ENCODE peak calls at places on chromosome 22, in ten cellular contexts. One of them, this sample, is unnamed.

GRCh38 chr22:42960146-42960509 is 54.8 kb downstream of the PACSIN2 start:
- DNase-seq in HAP-1: no peak
- DNase-seq in frontal cortex: no peak
- DNase-seq in iPS DF 19.7: no peak
- DNase-seq in neural progenitor cell: no peak
- DNase-seq in GM13977: no peak
- DNase-seq in mesendoderm: no peak
- DNase-seq in neural crest cell: no peak
- DNase-seq in astrocyte of the spinal cord: no peak
- DNase-seq in HEK293T: no peak
- DNase-seq in this sample: no peak

GRCh38 chr22:49586244-49586748 is 241.4 kb downstream of the BRD1 start:
- DNase-seq in iPS DF 19.7: no peak
- DNase-seq in frontal cortex: no peak
- DNase-seq in astrocyte of the spinal cord: no peak
- DNase-seq in mesendoderm: peak
- DNase-seq in HAP-1: no peak
- DNase-seq in neural progenitor cell: no peak
- DNase-seq in HEK293T: no peak
- DNase-seq in GM13977: no peak
- DNase-seq in neural crest cell: no peak
- DNase-seq in this sample: no peak

GRCh38 chr22:43197271-43197941 is 10.5 kb upstream of the TTLL12 start:
- DNase-seq in iPS DF 19.7: no peak
- DNase-seq in mesendoderm: no peak
- DNase-seq in HEK293T: no peak
- DNase-seq in HAP-1: no peak
- DNase-seq in GM13977: no peak
- DNase-seq in neural progenitor cell: no peak
- DNase-seq in frontal cortex: no peak
- DNase-seq in astrocyte of the spinal cord: peak
- DNase-seq in neural crest cell: no peak
- DNase-seq in this sample: no peak

GRCh38 chr22:25509391-25509791 is 55.1 kb upstream of the GRK3 start:
- DNase-seq in HAP-1: no peak
- DNase-seq in neural progenitor cell: no peak
- DNase-seq in astrocyte of the spinal cord: no peak
- DNase-seq in frontal cortex: no peak
- DNase-seq in HEK293T: no peak
- DNase-seq in iPS DF 19.7: no peak
- DNase-seq in neural crest cell: no peak
- DNase-seq in mesendoderm: no peak
- DNase-seq in GM13977: no peak
- DNase-seq in this sample: no peak

GRCh38 chr22:49772692-49773091 is 55.0 kb downstream of the BRD1 start:
- DNase-seq in astrocyte of the spinal cord: no peak
- DNase-seq in frontal cortex: no peak
- DNase-seq in HEK293T: no peak
- DNase-seq in HAP-1: no peak
- DNase-seq in neural crest cell: no peak
- DNase-seq in GM13977: no peak
- DNase-seq in mesendoderm: no peak
- DNase-seq in neural progenitor cell: no peak
- DNase-seq in iPS DF 19.7: no peak
- DNase-seq in this sample: no peak

GRCh38 chr22:46845281-46846153 is 83.1 kb downstream of the TBC1D22A start:
- DNase-seq in GM13977: no peak
- DNase-seq in frontal cortex: no peak
- DNase-seq in HEK293T: no peak
- DNase-seq in mesendoderm: no peak
- DNase-seq in HAP-1: no peak
- DNase-seq in astrocyte of the spinal cord: peak
- DNase-seq in neural crest cell: no peak
- DNase-seq in iPS DF 19.7: no peak
- DNase-seq in neural progenitor cell: no peak
- DNase-seq in this sample: no peak

GRCh38 chr22:33404723-33405122 is 346.5 kb upstream of the SYN3 start:
- DNase-seq in GM13977: no peak
- DNase-seq in mesendoderm: no peak
- DNase-seq in frontal cortex: no peak
- DNase-seq in HEK293T: no peak
- DNase-seq in HAP-1: no peak
- DNase-seq in iPS DF 19.7: no peak
- DNase-seq in neural crest cell: no peak
- DNase-seq in neural progenitor cell: no peak
- DNase-seq in astrocyte of the spinal cord: no peak
- DNase-seq in this sample: no peak

GRCh38 chr22:24289138-24289537 is 18.5 kb downstream of the SPECC1L start:
- DNase-seq in neural progenitor cell: no peak
- DNase-seq in neural crest cell: no peak
- DNase-seq in mesendoderm: peak
- DNase-seq in HEK293T: no peak
- DNase-seq in frontal cortex: no peak
- DNase-seq in astrocyte of the spinal cord: peak
- DNase-seq in iPS DF 19.7: no peak
- DNase-seq in HAP-1: no peak
- DNase-seq in GM13977: no peak
- DNase-seq in this sample: no peak

GRCh38 chr22:45933503-45934167 is 43.3 kb downstream of the WNT7B start:
- DNase-seq in HAP-1: no peak
- DNase-seq in HEK293T: no peak
- DNase-seq in neural crest cell: no peak
- DNase-seq in GM13977: no peak
- DNase-seq in mesendoderm: no peak
- DNase-seq in iPS DF 19.7: no peak
- DNase-seq in neural progenitor cell: no peak
- DNase-seq in astrocyte of the spinal cord: no peak
- DNase-seq in frontal cortex: no peak
- DNase-seq in this sample: no peak

GRCh38 chr22:29457730-29458129 is 19.3 kb downstream of the RFPL1 start:
- DNase-seq in iPS DF 19.7: peak
- DNase-seq in frontal cortex: no peak
- DNase-seq in neural progenitor cell: peak
- DNase-seq in astrocyte of the spinal cord: peak
- DNase-seq in HAP-1: peak
- DNase-seq in HEK293T: peak
- DNase-seq in mesendoderm: peak
- DNase-seq in neural crest cell: peak
- DNase-seq in GM13977: peak
- DNase-seq in this sample: no peak

GRCh38 chr22:46349238-46349637 is 13.7 kb downstream of the TRMU start:
- DNase-seq in GM13977: no peak
- DNase-seq in mesendoderm: no peak
- DNase-seq in neural progenitor cell: no peak
- DNase-seq in frontal cortex: no peak
- DNase-seq in astrocyte of the spinal cord: no peak
- DNase-seq in iPS DF 19.7: no peak
- DNase-seq in neural crest cell: no peak
- DNase-seq in HEK293T: no peak
- DNase-seq in HAP-1: no peak
- DNase-seq in this sample: no peak

GRCh38 chr22:39110631-39111561 is 13.9 kb downstream of the APOBEC3H start:
- DNase-seq in HAP-1: peak
- DNase-seq in neural crest cell: no peak
- DNase-seq in neural progenitor cell: peak
- DNase-seq in iPS DF 19.7: no peak
- DNase-seq in frontal cortex: no peak
- DNase-seq in HEK293T: no peak
- DNase-seq in GM13977: no peak
- DNase-seq in mesendoderm: no peak
- DNase-seq in astrocyte of the spinal cord: no peak
- DNase-seq in this sample: no peak

This sample was measured in iPS DF 6.9.